ENCODE peak calls at places on chromosomes 12 and 14, in six cellular contexts. One of them, this sample, is unnamed.
A peak's percentile ranks its signal among the peaks of the same experiment; 100 is the strongest.

GRCh38 chr12:67929373-67929772 is 59.9 kb upstream of the IFNG-AS1 start:
- DNase-seq in uterus: no peak
- DNase-seq in cardiac muscle cell: no peak
- DNase-seq in dorsolateral prefrontal cortex: no peak
- DNase-seq in ovary: no peak
- DNase-seq in left ventricle myocardium inferior: no peak
- DNase-seq in this sample: no peak

GRCh38 chr12:123085730-123086487 is 65.0 kb downstream of the PITPNM2 start:
- DNase-seq in uterus: peak; percentile 47
- DNase-seq in cardiac muscle cell: no peak
- DNase-seq in dorsolateral prefrontal cortex: no peak
- DNase-seq in ovary: no peak
- DNase-seq in left ventricle myocardium inferior: peak; percentile 62
- DNase-seq in this sample: no peak

GRCh38 chr14:72801381-72801812 is 92.5 kb downstream of the DPF3 start:
- DNase-seq in uterus: no peak
- DNase-seq in cardiac muscle cell: peak; percentile 37
- DNase-seq in dorsolateral prefrontal cortex: no peak
- DNase-seq in ovary: no peak
- DNase-seq in left ventricle myocardium inferior: no peak
- DNase-seq in this sample: no peak

GRCh38 chr14:29442720-29443119 is 484.9 kb downstream of the PRKD1 start:
- DNase-seq in uterus: no peak
- DNase-seq in cardiac muscle cell: peak; percentile 58
- DNase-seq in dorsolateral prefrontal cortex: no peak
- DNase-seq in ovary: no peak
- DNase-seq in left ventricle myocardium inferior: no peak
- DNase-seq in this sample: no peak

GRCh38 chr12:43912851-43913250 is 77.0 kb downstream of the TMEM117 start:
- DNase-seq in uterus: no peak
- DNase-seq in cardiac muscle cell: no peak
- DNase-seq in dorsolateral prefrontal cortex: no peak
- DNase-seq in ovary: no peak
- DNase-seq in left ventricle myocardium inferior: no peak
- DNase-seq in this sample: no peak

GRCh38 chr12:98085360-98085759 is 430.0 kb upstream of the TMPO start:
- DNase-seq in uterus: no peak
- DNase-seq in cardiac muscle cell: no peak
- DNase-seq in dorsolateral prefrontal cortex: no peak
- DNase-seq in ovary: no peak
- DNase-seq in left ventricle myocardium inferior: no peak
- DNase-seq in this sample: no peak

GRCh38 chr12:104951759-104952509 is 6.2 kb downstream of the SLC41A2 start:
- DNase-seq in uterus: no peak
- DNase-seq in cardiac muscle cell: peak; percentile 49
- DNase-seq in dorsolateral prefrontal cortex: no peak
- DNase-seq in ovary: no peak
- DNase-seq in left ventricle myocardium inferior: no peak
- DNase-seq in this sample: no peak

GRCh38 chr12:63882844-63883243 is 38.3 kb downstream of the SRGAP1 start:
- DNase-seq in uterus: no peak
- DNase-seq in cardiac muscle cell: no peak
- DNase-seq in dorsolateral prefrontal cortex: no peak
- DNase-seq in ovary: no peak
- DNase-seq in left ventricle myocardium inferior: peak; percentile 30
- DNase-seq in this sample: no peak

GRCh38 chr14:64337901-64338615 is 43.9 kb upstream of the ESR2 start:
- DNase-seq in uterus: peak; percentile 37
- DNase-seq in cardiac muscle cell: peak; percentile 62
- DNase-seq in dorsolateral prefrontal cortex: peak; percentile 58
- DNase-seq in ovary: no peak
- DNase-seq in left ventricle myocardium inferior: no peak
- DNase-seq in this sample: no peak

GRCh38 chr12:74043343-74043742 is 494.3 kb upstream of the ATXN7L3B start:
- DNase-seq in uterus: no peak
- DNase-seq in cardiac muscle cell: no peak
- DNase-seq in dorsolateral prefrontal cortex: no peak
- DNase-seq in ovary: no peak
- DNase-seq in left ventricle myocardium inferior: no peak
- DNase-seq in this sample: no peak

GRCh38 chr12:67593041-67593870 is 55.3 kb upstream of the DYRK2 start:
- DNase-seq in uterus: no peak
- DNase-seq in cardiac muscle cell: peak; percentile 2
- DNase-seq in dorsolateral prefrontal cortex: no peak
- DNase-seq in ovary: no peak
- DNase-seq in left ventricle myocardium inferior: no peak
- DNase-seq in this sample: no peak

GRCh38 chr14:75011356-75012097 is 8.8 kb downstream of the EIF2B2 start:
- DNase-seq in uterus: no peak
- DNase-seq in cardiac muscle cell: peak; percentile 56
- DNase-seq in dorsolateral prefrontal cortex: no peak
- DNase-seq in ovary: no peak
- DNase-seq in left ventricle myocardium inferior: no peak
- DNase-seq in this sample: no peak

GRCh38 chr12:91185437-91185836 is 2.8 kb upstream of the DCN start:
- DNase-seq in uterus: no peak
- DNase-seq in cardiac muscle cell: no peak
- DNase-seq in dorsolateral prefrontal cortex: no peak
- DNase-seq in ovary: no peak
- DNase-seq in left ventricle myocardium inferior: no peak
- DNase-seq in this sample: no peak

GRCh38 chr14:57492859-57493258 is 798 bp downstream of the CCDC198 start:
- DNase-seq in uterus: no peak
- DNase-seq in cardiac muscle cell: peak; percentile 20
- DNase-seq in dorsolateral prefrontal cortex: no peak
- DNase-seq in ovary: no peak
- DNase-seq in left ventricle myocardium inferior: no peak
- DNase-seq in this sample: no peak

GRCh38 chr14:81633496-81633895 is 99.8 kb upstream of the SEL1L start:
- DNase-seq in uterus: no peak
- DNase-seq in cardiac muscle cell: no peak
- DNase-seq in dorsolateral prefrontal cortex: no peak
- DNase-seq in ovary: no peak
- DNase-seq in left ventricle myocardium inferior: no peak
- DNase-seq in this sample: no peak

GRCh38 chr12:102691773-102692555 is 211.6 kb upstream of the IGF1 start:
- DNase-seq in uterus: no peak
- DNase-seq in cardiac muscle cell: no peak
- DNase-seq in dorsolateral prefrontal cortex: no peak
- DNase-seq in ovary: no peak
- DNase-seq in left ventricle myocardium inferior: no peak
- DNase-seq in this sample: no peak

GRCh38 chr12:9365296-9365695 is 157.1 kb upstream of the PZP start:
- DNase-seq in uterus: no peak
- DNase-seq in cardiac muscle cell: peak; percentile 37
- DNase-seq in dorsolateral prefrontal cortex: no peak
- DNase-seq in ovary: no peak
- DNase-seq in left ventricle myocardium inferior: no peak
- DNase-seq in this sample: no peak

GRCh38 chr14:35213143-35213788 is 78.9 kb upstream of the PSMA6 start:
- DNase-seq in uterus: no peak
- DNase-seq in cardiac muscle cell: peak; percentile 27
- DNase-seq in dorsolateral prefrontal cortex: no peak
- DNase-seq in ovary: peak; percentile 67
- DNase-seq in left ventricle myocardium inferior: no peak
- DNase-seq in this sample: no peak

GRCh38 chr12:128715485-128715884 is 108.3 kb downstream of the SLC15A4 start:
- DNase-seq in uterus: no peak
- DNase-seq in cardiac muscle cell: no peak
- DNase-seq in dorsolateral prefrontal cortex: no peak
- DNase-seq in ovary: no peak
- DNase-seq in left ventricle myocardium inferior: no peak
- DNase-seq in this sample: no peak

GRCh38 chr14:87142568-87143211 is 850.3 kb downstream of the GALC start:
- DNase-seq in uterus: no peak
- DNase-seq in cardiac muscle cell: no peak
- DNase-seq in dorsolateral prefrontal cortex: no peak
- DNase-seq in ovary: no peak
- DNase-seq in left ventricle myocardium inferior: no peak
- DNase-seq in this sample: no peak

GRCh38 chr14:101224356-101225115 is 321.0 kb upstream of the RTL1 start:
- DNase-seq in uterus: no peak
- DNase-seq in cardiac muscle cell: no peak
- DNase-seq in dorsolateral prefrontal cortex: peak; percentile 15
- DNase-seq in ovary: no peak
- DNase-seq in left ventricle myocardium inferior: no peak
- DNase-seq in this sample: no peak

GRCh38 chr14:46140445-46140844 is 511.1 kb downstream of the RPL10L start:
- DNase-seq in uterus: no peak
- DNase-seq in cardiac muscle cell: no peak
- DNase-seq in dorsolateral prefrontal cortex: no peak
- DNase-seq in ovary: no peak
- DNase-seq in left ventricle myocardium inferior: no peak
- DNase-seq in this sample: no peak

GRCh38 chr14:89701079-89702043 is 253.2 kb downstream of the EFCAB11 start:
- DNase-seq in uterus: peak; percentile 80
- DNase-seq in cardiac muscle cell: peak; percentile 91
- DNase-seq in dorsolateral prefrontal cortex: peak; percentile 53
- DNase-seq in ovary: peak; percentile 87
- DNase-seq in left ventricle myocardium inferior: peak; percentile 90
- DNase-seq in this sample: peak; percentile 92

GRCh38 chr12:52253391-52254179 is 20.5 kb downstream of the KRT7 start:
- DNase-seq in uterus: no peak
- DNase-seq in cardiac muscle cell: no peak
- DNase-seq in dorsolateral prefrontal cortex: no peak
- DNase-seq in ovary: no peak
- DNase-seq in left ventricle myocardium inferior: no peak
- DNase-seq in this sample: no peak

DNA sequence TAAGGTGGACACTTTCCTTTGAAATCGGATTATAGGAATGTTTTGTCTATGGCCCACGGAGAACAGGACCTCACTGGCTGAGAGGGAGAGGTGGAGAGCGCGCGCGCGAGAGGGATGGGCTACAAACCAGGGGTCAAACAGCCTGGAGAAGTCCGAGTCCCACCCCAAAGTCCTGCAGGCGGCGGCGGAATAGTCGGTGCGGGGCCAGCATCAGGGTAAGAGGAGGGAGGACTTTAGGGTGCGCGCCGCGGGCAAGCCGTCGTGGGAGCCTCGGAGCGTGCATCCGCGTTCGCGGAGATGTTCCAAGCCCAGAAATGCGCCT is 3.3 kb upstream of the HOXC8 start:
- DNase-seq in uterus: no peak
- DNase-seq in cardiac muscle cell: no peak
- DNase-seq in dorsolateral prefrontal cortex: no peak
- DNase-seq in ovary: no peak
- DNase-seq in left ventricle myocardium inferior: no peak
- DNase-seq in this sample: no peak
- H3K4me3 ChIP-seq in uterus: no peak overlapping the region
- H3K4me3 ChIP-seq in cardiac muscle cell: no peak overlapping the region
- H3K4me3 ChIP-seq in dorsolateral prefrontal cortex: no peak overlapping the region
- H3K4me3 ChIP-seq in ovary: no peak overlapping the region
- H3K4me3 ChIP-seq in left ventricle myocardium inferior: no peak overlapping the region
- H3K4me3 ChIP-seq in this sample: no peak overlapping the region

GRCh38 chr12:39505562-39505961 is 62.6 kb upstream of the KIF21A start:
- DNase-seq in uterus: no peak
- DNase-seq in cardiac muscle cell: no peak
- DNase-seq in dorsolateral prefrontal cortex: no peak
- DNase-seq in ovary: no peak
- DNase-seq in left ventricle myocardium inferior: no peak
- DNase-seq in this sample: no peak

GRCh38 chr12:39510001-39510400 is 67.1 kb upstream of the KIF21A start:
- DNase-seq in uterus: no peak
- DNase-seq in cardiac muscle cell: no peak
- DNase-seq in dorsolateral prefrontal cortex: no peak
- DNase-seq in ovary: no peak
- DNase-seq in left ventricle myocardium inferior: no peak
- DNase-seq in this sample: no peak

GRCh38 chr12:39502657-39503056 is 59.7 kb upstream of the KIF21A start:
- DNase-seq in uterus: no peak
- DNase-seq in cardiac muscle cell: no peak
- DNase-seq in dorsolateral prefrontal cortex: no peak
- DNase-seq in ovary: no peak
- DNase-seq in left ventricle myocardium inferior: no peak
- DNase-seq in this sample: no peak

GRCh38 chr12:39503445-39503844 is 60.5 kb upstream of the KIF21A start:
- DNase-seq in uterus: no peak
- DNase-seq in cardiac muscle cell: peak; percentile 70
- DNase-seq in dorsolateral prefrontal cortex: no peak
- DNase-seq in ovary: no peak
- DNase-seq in left ventricle myocardium inferior: no peak
- DNase-seq in this sample: no peak

DNA sequence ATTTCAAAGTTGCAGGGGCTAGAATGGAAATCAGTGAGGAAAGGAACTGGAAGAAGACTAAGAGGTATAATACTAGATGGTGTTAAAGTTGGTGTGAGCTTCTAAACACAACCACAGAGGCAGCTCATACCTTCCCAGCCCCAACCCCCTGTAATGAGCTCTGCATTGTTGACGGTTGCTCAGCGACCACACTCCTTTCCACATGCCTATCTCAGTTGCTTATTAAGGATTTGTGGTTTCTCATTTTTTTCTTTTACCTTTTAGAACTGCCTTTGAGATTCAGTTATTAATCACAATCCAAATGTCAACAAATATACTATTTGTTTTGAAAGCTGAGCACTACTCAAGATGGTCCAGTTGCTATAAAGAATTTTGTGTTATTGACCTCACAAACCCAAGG is 62.1 kb upstream of the KIF21A start:
- DNase-seq in uterus: no peak
- DNase-seq in cardiac muscle cell: no peak
- DNase-seq in dorsolateral prefrontal cortex: no peak
- DNase-seq in ovary: no peak
- DNase-seq in left ventricle myocardium inferior: no peak
- DNase-seq in this sample: no peak
- H3K4me3 ChIP-seq in uterus: no peak overlapping the region
- H3K4me3 ChIP-seq in cardiac muscle cell: no peak overlapping the region
- H3K4me3 ChIP-seq in dorsolateral prefrontal cortex: no peak overlapping the region
- H3K4me3 ChIP-seq in ovary: no peak overlapping the region
- H3K4me3 ChIP-seq in left ventricle myocardium inferior: no peak overlapping the region
- H3K4me3 ChIP-seq in this sample: no peak overlapping the region

GRCh38 chr12:12718853-12719252 is 1.7 kb downstream of the CDKN1B start:
- DNase-seq in uterus: no peak
- DNase-seq in cardiac muscle cell: peak; percentile 27
- DNase-seq in dorsolateral prefrontal cortex: no peak
- DNase-seq in ovary: no peak
- DNase-seq in left ventricle myocardium inferior: no peak
- DNase-seq in this sample: no peak

GRCh38 chr12:12720637-12721250 is 3.6 kb downstream of the CDKN1B start:
- DNase-seq in uterus: no peak
- DNase-seq in cardiac muscle cell: peak; percentile 35
- DNase-seq in dorsolateral prefrontal cortex: no peak
- DNase-seq in ovary: no peak
- DNase-seq in left ventricle myocardium inferior: no peak
- DNase-seq in this sample: no peak

GRCh38 chr12:12720052-12720451 is 2.9 kb downstream of the CDKN1B start:
- DNase-seq in uterus: no peak
- DNase-seq in cardiac muscle cell: no peak
- DNase-seq in dorsolateral prefrontal cortex: no peak
- DNase-seq in ovary: no peak
- DNase-seq in left ventricle myocardium inferior: no peak
- DNase-seq in this sample: no peak

GRCh38 chr12:12718382-12718761 is 1.2 kb downstream of the CDKN1B start:
- DNase-seq in uterus: no peak
- DNase-seq in cardiac muscle cell: peak; percentile 22
- DNase-seq in dorsolateral prefrontal cortex: no peak
- DNase-seq in ovary: no peak
- DNase-seq in left ventricle myocardium inferior: no peak
- DNase-seq in this sample: no peak

GRCh38 chr12:12719496-12719895 is 2.3 kb downstream of the CDKN1B start:
- DNase-seq in uterus: no peak
- DNase-seq in cardiac muscle cell: peak; percentile 45
- DNase-seq in dorsolateral prefrontal cortex: no peak
- DNase-seq in ovary: no peak
- DNase-seq in left ventricle myocardium inferior: no peak
- DNase-seq in this sample: no peak
- H3K4me3 ChIP-seq in uterus: peak overlapping the region; percentile 98
- H3K4me3 ChIP-seq in cardiac muscle cell: peak overlapping the region; percentile 98
- H3K4me3 ChIP-seq in dorsolateral prefrontal cortex: peak overlapping the region; percentile 91
- H3K4me3 ChIP-seq in ovary: peak overlapping the region; percentile 70
- H3K4me3 ChIP-seq in left ventricle myocardium inferior: peak overlapping the region; percentile 76
- H3K4me3 ChIP-seq in this sample: peak overlapping the region; percentile 90

GRCh38 chr12:130776857-130777339 is 60.8 kb upstream of the RIMBP2 start:
- DNase-seq in uterus: no peak
- DNase-seq in cardiac muscle cell: no peak
- DNase-seq in dorsolateral prefrontal cortex: no peak
- DNase-seq in ovary: no peak
- DNase-seq in left ventricle myocardium inferior: no peak
- DNase-seq in this sample: no peak
- H3K4me3 ChIP-seq in uterus: no peak overlapping the region
- H3K4me3 ChIP-seq in cardiac muscle cell: no peak overlapping the region
- H3K4me3 ChIP-seq in dorsolateral prefrontal cortex: peak overlapping the region; percentile 47
- H3K4me3 ChIP-seq in ovary: no peak overlapping the region
- H3K4me3 ChIP-seq in left ventricle myocardium inferior: peak overlapping the region; percentile 53
- H3K4me3 ChIP-seq in this sample: no peak overlapping the region

This sample was measured in heart right ventricle.